ENCODE peak calls at places on chromosomes 12 and 14, in six cellular contexts. Q is upper lobe of left lung, U is prostate gland, R is suprapubic skin, L is vagina, E is transverse colon. I is an unnamed sample.
A peak's percentile ranks its signal among the peaks of the same experiment; 100 is the strongest.

GRCh38 chr12:25054783-25055144 is 105.9 kb upstream of the BCAT1 start:
- DNase-seq in R (no peak), L (no peak), E (no peak), Q (no peak), U (no peak), I (no peak)

GRCh38 chr12:31785318-31785717 is 56.5 kb upstream of the AMN1 start:
- DNase-seq in Q (no peak), U (no peak), R (no peak), L (no peak), E (no peak), I (no peak)

GRCh38 chr14:73285979-73286378 is 48.7 kb downstream of the PAPLN start:
- DNase-seq in L (no peak), R (no peak), Q (no peak), E (no peak), U (no peak), I (no peak)

GRCh38 chr12:106343213-106343509 is 14.4 kb upstream of the POLR3B start:
- DNase-seq in U (no peak), E (no peak), L (no peak), R (no peak), Q (no peak), I (no peak)

GRCh38 chr12:94875525-94875924 is 128.0 kb downstream of the NDUFA12 start:
- DNase-seq in U (peak; percentile 28), Q (no peak), L (no peak), R (no peak), E (no peak), I (no peak)

GRCh38 chr12:4700621-4701026 is 19.6 kb upstream of the GALNT8 start:
- DNase-seq in R (no peak), L (no peak), U (no peak), Q (no peak), E (no peak), I (peak; percentile 94)

GRCh38 chr12:105418232-105418631 is 87.7 kb downstream of the C12orf75 start:
- DNase-seq in E (no peak), Q (no peak), R (no peak), L (no peak), U (no peak), I (no peak)

GRCh38 chr14:54374117-54374884 is 22.5 kb upstream of the CDKN3 start:
- DNase-seq in U (no peak), Q (no peak), R (no peak), E (no peak), L (no peak), I (no peak)

GRCh38 chr12:124094733-124095132 is 121.7 kb downstream of the ZNF664 start:
- DNase-seq in E (no peak), U (no peak), R (no peak), Q (no peak), L (no peak), I (no peak)

GRCh38 chr12:89927226-89927698 is 218.6 kb upstream of the ATP2B1 start:
- DNase-seq in Q (no peak), E (no peak), U (no peak), L (no peak), R (no peak), I (no peak)

GRCh38 chr12:76033116-76034001 is 1.8 kb upstream of the PHLDA1 start:
- DNase-seq in L (no peak), R (no peak), U (no peak), E (no peak), Q (no peak), I (no peak)
- TF ChIP-seq POLR2A in L (no peak), R (no peak), U (no peak), E (no peak), Q (no peak), I (no peak)

GRCh38 chr12:14365294-14366210 is at the start of gene ATF7IP:
- DNase-seq in E (peak; percentile 97), U (peak; percentile 97), L (peak; percentile 99), R (peak; percentile 97), Q (peak; percentile 98), I (peak; percentile 98)
- TF ChIP-seq POLR2AphosphoS5 in E (peak; percentile 60), U (peak; percentile 81), L (peak; percentile 99), R (peak; percentile 76), Q (peak; percentile 82), I (peak; percentile 88)

DNA sequence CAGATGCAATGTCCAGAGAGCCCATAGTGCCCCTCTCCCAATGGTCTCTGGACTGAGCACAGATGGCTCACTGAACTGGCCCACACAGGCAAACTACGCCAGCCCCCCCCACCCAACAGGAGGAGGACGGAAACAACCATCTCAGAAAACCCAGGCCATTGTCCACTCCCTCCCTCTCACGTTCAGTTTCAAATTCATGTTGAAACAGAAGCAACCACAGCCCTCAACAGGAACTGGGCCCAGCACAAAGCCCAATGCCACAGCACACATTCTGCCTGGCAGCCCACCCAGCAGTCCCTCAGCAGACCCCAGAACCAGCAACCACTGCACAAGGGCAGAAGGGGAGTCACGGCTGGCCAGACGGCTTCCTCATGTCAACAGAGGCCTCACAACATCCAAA is 10.6 kb downstream of the CCDC88C start:
- DNase-seq in E (peak; percentile 42), R (no peak), L (no peak), Q (no peak), U (no peak), I (peak; percentile 6)
- H3K4me1 ChIP-seq in E (peaks cover 26% of the 10 kb centered on the region), R (no peaks in the 10 kb centered on the region), L (no peaks in the 10 kb centered on the region), Q (peaks cover 56% of the 10 kb centered on the region), U (peaks cover 7% of the 10 kb centered on the region), I (no peaks in the 10 kb centered on the region)

GRCh38 chr14:60757617-60758016 is 23.1 kb downstream of the MNAT1 start:
- DNase-seq in Q (no peak), R (no peak), L (no peak), U (no peak), E (no peak), I (no peak)

GRCh38 chr14:60756847-60757246 is 22.3 kb downstream of the MNAT1 start:
- DNase-seq in R (no peak), E (no peak), L (no peak), U (no peak), Q (no peak), I (no peak)

GRCh38 chr14:60758875-60759274 is 24.3 kb downstream of the MNAT1 start:
- DNase-seq in U (no peak), R (no peak), Q (no peak), L (no peak), E (no peak), I (no peak)

DNA sequence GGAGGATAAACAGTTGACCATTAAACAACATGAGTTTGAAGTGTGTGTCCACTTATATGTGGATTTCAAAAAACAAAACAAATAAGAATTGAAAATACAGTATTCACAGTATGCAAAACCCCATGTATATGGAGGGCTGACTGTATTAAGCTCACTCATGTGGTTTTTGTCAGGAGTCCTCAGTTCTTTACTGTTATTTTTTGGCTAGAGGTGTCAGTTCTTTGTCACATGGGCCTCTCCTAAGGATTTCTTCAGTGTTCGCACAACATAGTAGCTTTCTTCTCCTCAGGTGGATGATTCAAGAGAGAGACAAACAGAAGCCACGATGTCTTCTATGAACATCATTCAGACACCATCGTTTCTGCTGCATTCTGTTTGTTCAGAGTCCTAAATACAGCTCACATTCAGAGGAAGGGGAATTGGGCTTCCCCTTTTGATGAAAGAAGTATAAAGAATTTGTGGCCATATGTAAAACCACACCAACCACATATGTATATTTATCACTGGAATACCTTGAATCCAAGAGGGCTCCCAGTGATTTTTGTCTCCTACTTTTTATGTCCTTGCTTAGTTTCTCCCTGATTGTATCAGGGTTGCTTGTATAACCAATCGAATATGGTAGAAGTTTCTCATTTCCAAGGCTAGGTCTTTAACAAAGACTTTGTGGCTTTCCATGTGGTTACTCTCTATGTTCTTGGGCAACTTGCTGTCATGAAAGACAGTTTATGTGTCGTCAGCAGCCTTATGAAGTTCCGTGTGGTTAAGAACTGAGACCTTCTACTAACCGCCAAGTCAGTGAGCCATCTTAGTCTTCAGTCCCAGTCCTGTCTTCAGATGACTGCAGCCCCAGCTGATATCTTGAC is 18.9 kb downstream of the MNAT1 start:
- DNase-seq in R (no peak), L (no peak), E (peak; percentile 8), U (no peak), Q (no peak), I (no peak)
- TF ChIP-seq POLR2A in R (no peak), L (no peak), E (no peak), U (no peak), Q (no peak), I (no peak)

GRCh38 chr14:32468955-32469354 is 139.9 kb downstream of the AKAP6 start:
- DNase-seq in L (no peak), Q (no peak), E (no peak), U (peak; percentile 35), R (no peak), I (no peak)
- TF ChIP-seq POLR2AphosphoS5 in L (no peak), Q (no peak), E (no peak), U (peak; percentile 27), R (no peak), I (no peak)

GRCh38 chr12:57852620-57853509 is 6.3 kb upstream of the CTDSP2 start:
- DNase-seq in E (peak; percentile 19), L (no peak), Q (peak; percentile 82), R (no peak), U (peak; percentile 51), I (peak; percentile 87)

GRCh38 chr12:57850924-57851323 is 4.4 kb upstream of the CTDSP2 start:
- DNase-seq in R (no peak), Q (no peak), E (no peak), L (no peak), U (no peak), I (no peak)

GRCh38 chr12:57851552-57852186 is 5.1 kb upstream of the CTDSP2 start:
- DNase-seq in E (no peak), U (no peak), L (no peak), R (no peak), Q (no peak), I (no peak)

GRCh38 chr12:57852195-57852594 is 5.7 kb upstream of the CTDSP2 start:
- DNase-seq in E (no peak), L (no peak), R (no peak), U (peak; percentile 17), Q (no peak), I (peak; percentile 86)

DNA sequence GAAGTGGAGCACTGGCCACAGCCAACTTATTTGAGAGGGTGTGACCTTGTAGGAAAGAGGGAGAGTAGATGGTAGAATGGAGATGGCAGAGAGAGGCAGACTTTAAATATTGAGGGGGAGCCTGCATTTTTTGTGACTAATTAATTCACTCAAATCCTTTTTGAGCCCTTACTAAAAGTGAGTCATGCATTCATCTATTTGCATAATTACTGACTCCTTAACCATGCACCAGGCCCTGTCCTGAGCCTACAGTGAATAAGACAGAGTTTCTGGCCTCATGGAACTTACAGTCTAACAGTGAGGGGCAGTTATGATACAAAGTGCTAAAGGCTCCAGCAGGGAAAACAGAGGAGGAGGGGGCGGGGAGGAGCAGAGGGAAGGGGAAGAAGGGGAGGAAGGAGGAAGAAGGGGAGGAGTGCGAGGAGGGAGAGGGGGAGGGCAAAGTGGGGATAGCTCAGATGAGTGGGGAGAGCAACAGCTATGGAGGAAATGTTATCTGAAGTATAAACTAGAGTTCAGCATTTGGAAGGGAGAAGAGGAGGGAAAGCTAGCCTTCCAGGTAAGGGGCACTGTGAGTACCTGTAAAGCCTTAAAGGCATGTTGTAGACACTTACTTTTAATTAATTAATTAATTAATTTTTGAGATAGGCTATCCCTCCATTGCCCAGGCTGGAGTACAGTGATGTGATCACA is 7.5 kb upstream of the CTDSP2 start:
- DNase-seq in L (no peak), R (no peak), E (no peak), U (no peak), Q (no peak), I (no peak)
- H3K4me1 ChIP-seq in L (peaks cover 21% of the 10 kb centered on the region), R (peaks cover 21% of the 10 kb centered on the region), E (peaks cover 12% of the 10 kb centered on the region), U (no peaks in the 10 kb centered on the region), Q (peaks cover 22% of the 10 kb centered on the region), I (peaks cover 39% of the 10 kb centered on the region)

GRCh38 chr12:11712491-11712890 is 63.0 kb downstream of the ETV6 start:
- DNase-seq in L (no peak), U (no peak), R (no peak), E (no peak), Q (no peak), I (no peak)
- TF ChIP-seq POLR2A in L (no peak), U (no peak), R (no peak), E (no peak), Q (no peak), I (no peak)

I was measured in sigmoid colon.